ENCODE peak calls at places on chromosomes 13 and 19, in six cellular contexts. F, X, H, Y, S and G are unnamed samples.
A peak's percentile ranks its signal among the peaks of the same experiment; 100 is the strongest.

GRCh38 chr19:14019100-14019499 is 8.8 kb upstream of the RLN3 start:
- DNase-seq in F (no peak), X (no peak), H (no peak), Y (no peak), S (no peak), G (no peak)

GRCh38 chr19:964761-965694 is 19.1 kb upstream of the WDR18 start:
- DNase-seq in F (no peak), X (no peak), H (no peak), Y (no peak), S (no peak), G (no peak)

GRCh38 chr19:50717891-50718254 is 1.7 kb downstream of the SHANK1 start:
- DNase-seq in F (no peak), X (no peak), H (no peak), Y (no peak), S (no peak), G (no peak)

GRCh38 chr19:17790059-17790780 is 4.7 kb upstream of the B3GNT3 start:
- DNase-seq in F (no peak), X (no peak), H (no peak), Y (no peak), S (no peak), G (no peak)

GRCh38 chr13:64127856-64128255 is 2712.2 kb upstream of the PCDH20 start:
- DNase-seq in F (no peak), X (no peak), H (no peak), Y (no peak), S (no peak), G (no peak)

GRCh38 chr13:43905435-43906031 is 25.8 kb downstream of the LACC1 start:
- DNase-seq in F (peak; percentile 9), X (peak; percentile 12), H (peak; percentile 72), Y (peak; percentile 45), S (no peak), G (peak; percentile 62)

GRCh38 chr19:10390652-10391286 is 10.4 kb upstream of the TYK2 start:
- DNase-seq in F (peak; percentile 58), X (no peak), H (peak; percentile 81), Y (peak; percentile 74), S (peak; percentile 64), G (peak; percentile 23)

GRCh38 chr13:23799945-23800344 is 89.3 kb downstream of the MIPEP start:
- DNase-seq in F (no peak), X (no peak), H (no peak), Y (no peak), S (no peak), G (no peak)

GRCh38 chr13:39498471-39499114 is 104.4 kb downstream of the LHFPL6 start:
- DNase-seq in F (no peak), X (no peak), H (no peak), Y (no peak), S (no peak), G (no peak)

GRCh38 chr13:113364371-113364932 is 522 bp upstream of the GRTP1 start:
- DNase-seq in F (no peak), X (no peak), H (no peak), Y (no peak), S (no peak), G (no peak)

GRCh38 chr19:38655148-38655824 is 7.8 kb downstream of the ACTN4 start:
- DNase-seq in F (no peak), X (no peak), H (peak; percentile 54), Y (no peak), S (no peak), G (no peak)

GRCh38 chr19:49475995-49476880 is 2.2 kb downstream of the FLT3LG start:
- DNase-seq in F (peak; percentile 53), X (no peak), H (peak; percentile 43), Y (peak; percentile 38), S (no peak), G (no peak)

GRCh38 chr13:100946588-100946987 is 272.0 kb upstream of the TMTC4 start:
- DNase-seq in F (no peak), X (no peak), H (no peak), Y (no peak), S (no peak), G (no peak)

GRCh38 chr19:8168537-8168936 is 19.1 kb upstream of the FBN3 start:
- DNase-seq in F (no peak), X (no peak), H (no peak), Y (no peak), S (no peak), G (no peak)

GRCh38 chr13:28337196-28338045 is 157.5 kb downstream of the FLT1 start:
- DNase-seq in F (no peak), X (no peak), H (peak; percentile 95), Y (no peak), S (no peak), G (no peak)

GRCh38 chr19:1116726-1117581 is 13.2 kb downstream of the GPX4 start:
- DNase-seq in F (no peak), X (no peak), H (no peak), Y (no peak), S (no peak), G (no peak)

GRCh38 chr13:39684531-39685137 is 29.2 kb downstream of the COG6 start:
- DNase-seq in F (no peak), X (no peak), H (peak; percentile 59), Y (peak; percentile 31), S (no peak), G (peak; percentile 14)

GRCh38 chr19:35512831-35513230 is 618 bp downstream of the DMKN start:
- DNase-seq in F (no peak), X (no peak), H (no peak), Y (no peak), S (no peak), G (no peak)